ENCODE peak calls at places on chromosomes 3 and 15, in five cellular contexts. E, U, L, O and A are unnamed samples.

GRCh38 chr3:168973206-168973605 is 690.3 kb downstream of the MECOM start:
- DNase-seq in E (no peak), U (no peak), L (no peak), O (no peak), A (no peak)

GRCh38 chr15:38255690-38256089 is 3.1 kb downstream of the SPRED1 start:
- DNase-seq in E (no peak), U (no peak), L (no peak), O (no peak), A (no peak)

GRCh38 chr3:13215940-13216546 is 142.8 kb upstream of the IQSEC1 start:
- DNase-seq in E (no peak), U (peak), L (no peak), O (peak), A (peak)

GRCh38 chr15:59751552-59752413 is 62.7 kb upstream of the BNIP2 start:
- DNase-seq in E (no peak), U (no peak), L (peak), O (no peak), A (peak)

GRCh38 chr15:48647963-48648362 is 2.5 kb upstream of the FBN1 start:
- DNase-seq in E (no peak), U (peak), L (no peak), O (no peak), A (no peak)

GRCh38 chr3:44128057-44128775 is 113.5 kb upstream of the TOPAZ1 start:
- DNase-seq in E (no peak), U (no peak), L (no peak), O (no peak), A (no peak)

GRCh38 chr15:77186518-77187095 is 115.7 kb upstream of the TSPAN3 start:
- DNase-seq in E (no peak), U (peak), L (peak), O (no peak), A (peak)

GRCh38 chr15:63990449-63990848 is 55.8 kb downstream of the DAPK2 start:
- DNase-seq in E (no peak), U (no peak), L (no peak), O (no peak), A (no peak)

GRCh38 chr3:59978979-59979378 is 929.2 kb upstream of the CFAP20DC start:
- DNase-seq in E (no peak), U (no peak), L (no peak), O (no peak), A (no peak)

DNA sequence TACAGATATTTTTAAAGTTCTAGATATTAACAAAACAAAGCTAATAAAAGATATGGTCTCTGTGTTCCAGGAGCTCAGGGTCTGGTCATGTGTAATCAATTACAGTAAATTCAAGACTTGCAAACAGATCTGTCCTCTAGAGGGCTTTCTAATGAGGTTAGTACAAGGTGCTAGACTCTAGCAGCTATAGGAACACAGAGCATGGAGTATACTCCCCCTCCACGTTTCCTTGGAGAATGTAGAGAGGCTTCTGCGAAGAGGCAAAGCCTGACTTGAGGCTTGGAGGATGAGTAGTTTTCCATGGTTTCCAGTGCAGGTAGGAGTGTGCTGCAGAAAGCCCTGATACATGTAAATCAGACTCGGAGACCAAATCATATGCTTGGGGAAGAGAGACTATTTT is 32.7 kb upstream of the DLG1 start:
- DNase-seq in E (no peak), U (no peak), L (no peak), O (no peak), A (no peak)
- TF ChIP-seq CTCF in E (no peak), U (peak), L (peak), O (no peak), A (no peak)

DNA sequence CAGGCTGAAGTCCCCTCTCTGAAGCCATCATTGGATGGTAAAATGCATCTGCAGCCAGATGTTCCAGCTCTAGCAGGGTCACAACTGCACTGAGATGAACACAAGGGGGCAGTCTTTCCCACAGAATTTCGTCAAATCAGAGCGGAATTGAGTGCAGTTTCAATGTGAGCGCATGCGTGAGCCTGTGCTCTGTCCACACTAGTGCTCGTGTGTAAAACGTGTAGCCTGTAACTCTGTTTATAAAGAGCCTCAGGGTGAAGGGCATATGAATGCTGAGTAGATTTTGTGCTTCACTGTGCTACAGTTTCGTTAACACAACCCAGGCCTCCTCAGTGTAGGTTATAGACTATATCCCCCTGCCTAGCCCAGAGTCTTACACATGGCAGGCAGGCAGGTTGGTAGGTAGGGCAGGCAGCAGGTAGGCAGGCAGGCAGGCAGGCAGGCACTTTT is 92.7 kb upstream of the GOLGA6L4 start:
- DNase-seq in E (peak), U (peak), L (peak), O (no peak), A (peak)
- TF ChIP-seq CTCF in E (peak), U (peak), L (peak), O (peak), A (peak)

GRCh38 chr3:193317901-193318300 is 60.7 kb downstream of the ATP13A5 start:
- DNase-seq in E (no peak), U (no peak), L (no peak), O (no peak), A (no peak)

GRCh38 chr3:193310914-193311723 is 67.4 kb downstream of the ATP13A5 start:
- DNase-seq in E (no peak), U (no peak), L (no peak), O (no peak), A (no peak)

GRCh38 chr3:193313448-193313958 is 65.0 kb downstream of the ATP13A5 start:
- DNase-seq in E (no peak), U (no peak), L (no peak), O (no peak), A (no peak)

GRCh38 chr3:193314161-193314560 is 64.4 kb downstream of the ATP13A5 start:
- DNase-seq in E (no peak), U (no peak), L (no peak), O (no peak), A (no peak)
- TF ChIP-seq CTCF in E (peak), U (no peak), L (peak), O (peak), A (no peak)

GRCh38 chr3:9779721-9780450 is 10.1 kb upstream of the CAMK1 start:
- DNase-seq in E (no peak), U (no peak), L (peak), O (no peak), A (no peak)

GRCh38 chr3:9779197-9779596 is 9.4 kb upstream of the CAMK1 start:
- DNase-seq in E (no peak), U (no peak), L (no peak), O (no peak), A (no peak)

GRCh38 chr3:9778102-9778501 is 8.4 kb upstream of the CAMK1 start:
- DNase-seq in E (no peak), U (peak), L (no peak), O (no peak), A (peak)

GRCh38 chr3:9777695-9778023 is 7.9 kb upstream of the CAMK1 start:
- DNase-seq in E (no peak), U (no peak), L (no peak), O (no peak), A (no peak)

GRCh38 chr3:9778518-9779129 is 8.9 kb upstream of the CAMK1 start:
- DNase-seq in E (no peak), U (peak), L (no peak), O (no peak), A (no peak)
- TF ChIP-seq CTCF in E (no peak), U (no peak), L (no peak), O (no peak), A (no peak)